ENCODE peak calls at places on chromosome 22, in seven cellular contexts. K is testis; F is right cardiac atrium; U is upper lobe of left lung; A is IMR-90; T is CD8-positive, alpha-beta memory T cell; J is PC-3. I is an unnamed sample. For H3K4me1, the result is how much of the 10 kb centered on the place peaks cover.

GRCh38 chr22:29912605-29913398 is 29.8 kb downstream of the MTMR3 start:
- DNase-seq in A (peak), U (no peak), K (no peak), F (no peak), J (peak), T (no peak), I (no peak)

GRCh38 chr22:17866127-17866526 is 91.9 kb upstream of the BID start:
- DNase-seq in A (no peak), T (no peak), J (no peak), U (no peak), F (peak), K (peak), I (no peak)

GRCh38 chr22:18000441-18001039 is 23.8 kb downstream of the MICAL3 start:
- DNase-seq in T (peak), A (no peak), K (peak), J (peak), F (peak), U (no peak), I (no peak)

GRCh38 chr22:30182365-30182764 is 64.2 kb downstream of the LIF start:
- DNase-seq in K (no peak), U (no peak), A (peak), T (no peak), J (no peak), F (no peak), I (no peak)

GRCh38 chr22:42520663-42521546 is 1.3 kb upstream of the RRP7A start:
- DNase-seq in T (no peak), F (no peak), U (no peak), K (peak), A (no peak), J (no peak), I (no peak)

GRCh38 chr22:17931400-17931825 is 92.9 kb downstream of the MICAL3 start:
- DNase-seq in U (peak), A (no peak), K (no peak), F (peak), T (no peak), J (peak), I (peak)

GRCh38 chr22:40289991-40290459 is 56.3 kb upstream of the ADSL start:
- DNase-seq in T (peak), A (no peak), K (no peak), J (no peak), F (peak), U (peak), I (peak)

GRCh38 chr22:32042924-32043323 is at the start of gene SLC5A1:
- DNase-seq in T (no peak), F (no peak), U (peak), K (no peak), A (no peak), J (peak), I (no peak)

GRCh38 chr22:33324228-33324627 is 266.0 kb upstream of the SYN3 start:
- DNase-seq in J (no peak), K (no peak), U (no peak), A (no peak), F (no peak), T (no peak), I (no peak)

GRCh38 chr22:50576070-50576469 is 2.2 kb downstream of the CPT1B start:
- DNase-seq in K (no peak), U (no peak), A (peak), T (no peak), F (no peak), J (peak), I (no peak)

GRCh38 chr22:46026907-46027218 is 49.9 kb upstream of the WNT7B start:
- DNase-seq in F (no peak), A (no peak), T (no peak), K (no peak), J (no peak), U (peak), I (no peak)

GRCh38 chr22:49534386-49534785 is 293.3 kb downstream of the BRD1 start:
- DNase-seq in A (no peak), J (no peak), T (no peak), U (no peak), F (no peak), K (peak), I (no peak)

GRCh38 chr22:32564170-32565001 is 89.8 kb downstream of the FBXO7 start:
- DNase-seq in T (no peak), U (no peak), F (no peak), A (peak), K (peak), J (no peak), I (peak)

GRCh38 chr22:30279389-30279788 is 9.9 kb downstream of the CASTOR1 start:
- DNase-seq in T (no peak), F (peak), A (no peak), K (no peak), J (no peak), U (peak), I (peak)

GRCh38 chr22:27810566-27810965 is 9.0 kb upstream of the MN1 start:
- DNase-seq in K (peak), U (no peak), J (peak), A (peak), T (no peak), F (peak), I (no peak)

GRCh38 chr22:37607010-37607911 is 1.4 kb upstream of the GGA1 start:
- DNase-seq in J (peak), U (peak), T (peak), F (peak), A (peak), K (peak), I (peak)
- H3K27ac ChIP-seq in J (no peak), U (peak), T (peak), F (no peak), A (peak), K (peak), I (peak)

GRCh38 chr22:21686634-21687393 is 21.0 kb downstream of the PPIL2 start:
- DNase-seq in F (peak), U (no peak), K (no peak), A (no peak), T (no peak), J (no peak), I (no peak)

GRCh38 chr22:21684492-21685163 is 18.8 kb downstream of the PPIL2 start:
- DNase-seq in U (no peak), T (no peak), J (no peak), K (no peak), F (peak), A (no peak), I (no peak)

GRCh38 chr22:21683401-21683811 is 17.6 kb downstream of the PPIL2 start:
- DNase-seq in J (no peak), F (peak), T (no peak), A (no peak), U (no peak), K (no peak), I (no peak)

GRCh38 chr22:21686193-21686608 is 20.4 kb downstream of the PPIL2 start:
- DNase-seq in K (no peak), T (no peak), J (no peak), A (no peak), U (no peak), F (no peak), I (no peak)

GRCh38 chr22:21685164-21685513 is 19.3 kb downstream of the PPIL2 start:
- DNase-seq in T (no peak), U (no peak), A (no peak), J (no peak), K (no peak), F (no peak), I (no peak)
- H3K4me1 ChIP-seq in T (under half), U (under half), A (under half), J (under half), K (under half), F (under half), I (under half)

GRCh38 chr22:25111579-25112517 is 87.8 kb upstream of the CRYBB3 start:
- DNase-seq in U (peak), J (no peak), K (peak), F (peak), A (no peak), T (no peak), I (peak)

GRCh38 chr22:25112538-25113253 is 87.0 kb upstream of the CRYBB3 start:
- DNase-seq in K (no peak), J (no peak), F (no peak), A (no peak), U (no peak), T (no peak), I (peak)

GRCh38 chr22:25110846-25111578 is 88.6 kb upstream of the CRYBB3 start:
- DNase-seq in F (peak), K (peak), A (peak), T (peak), J (peak), U (peak), I (peak)

GRCh38 chr22:25110596-25110845 is 89.1 kb upstream of the CRYBB3 start:
- DNase-seq in T (no peak), A (no peak), F (no peak), K (no peak), U (no peak), J (no peak), I (no peak)

DNA sequence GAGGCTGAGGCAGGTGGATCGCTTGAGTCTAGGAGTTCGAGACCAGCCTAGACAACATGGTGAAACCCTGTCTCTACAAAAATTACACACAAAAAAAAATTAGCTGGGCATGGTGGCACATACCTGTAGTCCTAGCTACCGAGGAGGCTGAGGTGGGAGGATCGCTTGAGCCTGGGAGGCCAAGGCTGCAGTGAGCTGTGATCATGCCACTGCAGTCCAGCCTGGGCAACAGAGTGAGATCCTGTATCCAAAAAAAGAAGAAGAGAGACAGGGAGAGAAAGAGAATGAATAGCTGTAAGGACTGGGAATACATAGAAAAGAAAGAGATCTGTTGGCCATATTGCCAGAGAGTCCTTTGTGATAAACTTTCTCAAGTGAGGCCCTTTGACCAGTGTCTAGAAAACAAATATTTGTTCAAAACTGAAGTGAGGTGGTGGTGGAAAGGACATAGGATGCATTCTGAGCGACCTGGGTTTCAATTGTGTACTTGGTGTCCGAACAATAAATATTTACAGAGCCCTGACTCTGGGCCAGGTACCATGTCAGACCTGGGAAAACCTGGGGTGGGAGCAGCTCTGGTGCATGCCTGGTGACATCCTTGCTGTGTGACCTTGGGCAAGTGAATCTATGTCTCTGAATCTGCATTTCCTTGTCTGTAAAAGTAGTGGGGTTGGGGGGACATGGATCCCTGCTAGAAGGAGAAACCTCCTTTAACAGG is 89.6 kb upstream of the CRYBB3 start:
- DNase-seq in U (no peak), F (no peak), K (no peak), A (no peak), T (no peak), J (no peak), I (no peak)
- H3K27ac ChIP-seq in U (peak), F (no peak), K (no peak), A (no peak), T (no peak), J (no peak), I (peak)

GRCh38 chr22:19879248-19879575 is 24.5 kb upstream of the GNB1L start:
- DNase-seq in U (no peak), K (no peak), J (no peak), F (peak), T (no peak), A (no peak), I (no peak)

GRCh38 chr22:19879651-19879995 is 24.9 kb upstream of the GNB1L start:
- DNase-seq in T (no peak), J (no peak), F (no peak), U (no peak), A (no peak), K (no peak), I (no peak)

GRCh38 chr22:19879996-19880785 is 25.5 kb upstream of the GNB1L start:
- DNase-seq in K (no peak), A (no peak), U (no peak), F (peak), J (no peak), T (no peak), I (no peak)

GRCh38 chr22:19877626-19878339 is 23.1 kb upstream of the GNB1L start:
- DNase-seq in T (no peak), J (no peak), F (peak), A (peak), U (peak), K (no peak), I (peak)

DNA sequence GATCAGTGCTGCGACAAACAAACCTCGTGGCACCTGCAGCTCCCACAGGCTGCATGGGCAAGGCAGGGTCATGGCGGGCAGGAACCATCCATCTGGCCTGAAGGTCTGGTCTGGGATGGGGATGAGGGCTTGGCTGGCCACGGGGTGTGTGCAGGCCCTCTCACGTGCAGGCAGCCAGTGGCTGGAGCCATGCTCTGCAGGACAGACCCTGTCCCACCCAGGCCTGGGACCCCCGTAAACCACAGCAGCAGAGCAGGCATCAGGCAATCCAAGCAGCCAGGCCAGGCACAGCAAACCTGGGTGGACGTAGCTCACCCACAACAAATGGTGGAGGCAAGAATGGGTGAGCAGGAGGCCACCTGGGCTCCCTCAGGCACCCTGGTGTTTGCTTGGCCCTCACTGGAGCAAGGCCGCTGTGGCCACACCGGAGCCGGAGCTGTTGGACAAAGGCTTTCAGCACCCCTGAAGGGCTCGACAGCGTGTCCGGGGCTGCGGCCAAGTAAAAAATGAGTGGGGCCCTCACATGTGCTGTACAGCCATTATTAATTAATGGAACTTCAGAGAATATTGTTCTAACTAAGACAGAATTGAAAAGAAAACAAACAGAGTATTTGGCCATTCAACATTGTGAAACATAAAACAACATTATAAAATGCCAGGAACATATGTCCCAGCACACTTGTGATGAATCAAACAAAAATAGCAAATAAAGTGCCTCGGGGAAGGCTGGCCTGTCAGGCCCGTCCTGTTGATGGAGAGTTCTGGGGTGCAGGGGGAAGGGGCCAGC is 24.0 kb upstream of the GNB1L start:
- DNase-seq in T (no peak), F (no peak), U (no peak), K (no peak), J (no peak), A (peak), I (peak)
- H3K4me1 ChIP-seq in T (under half), F (under half), U (under half), K (under half), J (under half), A (half or more), I (under half)

GRCh38 chr22:37314315-37315046 is 32.2 kb downstream of the CYTH4 start:
- DNase-seq in T (peak), K (no peak), F (no peak), A (no peak), J (no peak), U (no peak), I (no peak)

GRCh38 chr22:37317698-37318210 is 35.4 kb downstream of the CYTH4 start:
- DNase-seq in J (no peak), T (no peak), U (no peak), F (no peak), A (no peak), K (no peak), I (no peak)

GRCh38 chr22:37316875-37317371 is 34.6 kb downstream of the CYTH4 start:
- DNase-seq in J (peak), U (peak), A (peak), K (peak), F (peak), T (peak), I (peak)

GRCh38 chr22:37318255-37319109 is 36.2 kb downstream of the CYTH4 start:
- DNase-seq in A (no peak), U (no peak), T (no peak), J (peak), F (no peak), K (no peak), I (no peak)

DNA sequence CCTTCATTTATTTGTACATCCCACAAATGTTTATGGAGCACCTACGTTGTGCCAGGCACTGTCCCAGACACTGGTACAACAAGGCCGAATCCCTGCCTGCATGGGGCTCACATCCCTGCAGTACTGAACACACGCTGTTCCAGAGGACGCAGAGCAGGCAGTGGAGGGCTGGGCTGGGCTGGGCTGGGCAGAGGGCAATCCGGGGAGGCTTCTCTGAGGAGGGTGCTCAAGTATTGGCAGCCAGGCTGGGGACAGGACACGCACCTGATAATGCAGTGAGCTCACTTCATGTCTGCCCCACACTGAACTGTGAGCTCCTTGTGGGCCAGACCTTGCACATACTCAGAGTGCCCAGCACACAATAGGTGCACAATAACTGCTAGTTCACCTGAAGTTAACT is 34.1 kb downstream of the CYTH4 start:
- DNase-seq in J (no peak), K (no peak), U (no peak), A (no peak), T (no peak), F (no peak), I (no peak)
- H3K27ac ChIP-seq in J (no peak), K (no peak), U (no peak), A (no peak), T (no peak), F (no peak), I (no peak)

GRCh38 chr22:37061611-37062365 is 10.2 kb downstream of the KCTD17 start:
- DNase-seq in T (no peak), A (no peak), F (peak), K (no peak), J (no peak), U (no peak), I (peak)

GRCh38 chr22:37064553-37064952 is 13.0 kb downstream of the KCTD17 start:
- DNase-seq in A (no peak), J (no peak), T (no peak), U (no peak), K (no peak), F (peak), I (no peak)

GRCh38 chr22:37062366-37062655 is 10.8 kb downstream of the KCTD17 start:
- DNase-seq in U (no peak), F (peak), A (no peak), T (no peak), K (no peak), J (no peak), I (no peak)

GRCh38 chr22:37063436-37064420 is 12.2 kb downstream of the KCTD17 start:
- DNase-seq in T (peak), U (no peak), J (peak), A (no peak), K (no peak), F (peak), I (no peak)

DNA sequence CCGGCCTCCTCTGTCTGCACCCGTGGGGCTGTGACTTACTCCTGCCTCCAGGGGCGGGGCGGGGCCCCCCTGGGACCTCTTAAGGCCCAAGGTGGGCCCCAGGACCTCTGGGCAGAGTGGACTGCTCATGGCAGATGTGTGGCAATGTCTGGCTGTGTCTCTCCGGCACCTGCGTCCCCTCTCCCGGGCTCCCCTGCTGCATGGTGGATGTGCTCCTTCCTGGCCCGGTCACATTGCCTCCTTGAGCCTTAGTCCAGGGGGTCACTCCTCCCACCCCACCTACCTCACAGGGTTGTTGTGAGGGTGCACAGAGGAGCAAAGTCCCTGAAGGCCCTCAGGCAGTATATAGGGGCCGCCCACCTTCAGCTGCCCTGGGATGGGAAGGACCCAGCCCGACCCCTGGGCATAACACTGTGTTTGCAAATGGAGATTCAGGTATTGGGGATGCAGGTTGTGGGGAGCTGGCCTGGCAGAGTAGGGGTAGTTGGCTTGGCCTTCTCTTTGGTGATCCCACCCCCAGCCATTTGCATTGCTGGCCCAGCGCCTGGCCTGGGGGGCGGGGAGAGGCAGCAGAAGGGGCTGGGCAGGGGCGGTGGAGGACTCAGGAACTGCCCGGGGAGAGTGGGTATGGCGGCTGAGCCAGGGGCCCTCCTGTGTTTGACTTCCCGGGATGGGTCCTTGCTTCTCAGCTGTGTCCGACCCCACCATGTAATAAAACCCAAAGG is 11.3 kb downstream of the KCTD17 start:
- DNase-seq in F (peak), T (no peak), K (no peak), J (no peak), A (no peak), U (no peak), I (no peak)
- H3K4me1 ChIP-seq in F (under half), T (under half), K (under half), J (under half), A (under half), U (under half), I (under half)

GRCh38 chr22:37559521-37559900 is 769 bp upstream of the CDC42EP1 start:
- DNase-seq in A (no peak), J (no peak), U (no peak), K (no peak), F (no peak), T (no peak), I (no peak)
- H3K27ac ChIP-seq in A (peak), J (no peak), U (peak), K (peak), F (peak), T (no peak), I (peak)